ENCODE peak calls at places on chromosomes 2 and 18, in five cellular contexts. One of them, this sample, is unnamed.

GRCh38 chr2:217956895-217957457 is 45.8 kb downstream of the TNS1 start:
- DNase-seq in body of pancreas: no peak
- DNase-seq in ELF-1: no peak
- DNase-seq in M059J: no peak
- DNase-seq in RPMI7951: no peak
- DNase-seq in this sample: no peak

GRCh38 chr2:151071906-151072305 is 189.8 kb downstream of the RBM43 start:
- DNase-seq in body of pancreas: no peak
- DNase-seq in ELF-1: no peak
- DNase-seq in M059J: peak; percentile 4
- DNase-seq in RPMI7951: no peak
- DNase-seq in this sample: no peak

GRCh38 chr2:212228651-212229253 is 309.9 kb downstream of the ERBB4 start:
- DNase-seq in body of pancreas: no peak
- DNase-seq in ELF-1: no peak
- DNase-seq in M059J: peak; percentile 10
- DNase-seq in RPMI7951: no peak
- DNase-seq in this sample: no peak

GRCh38 chr18:47680488-47680887 is 250.0 kb downstream of the SMAD2 start:
- DNase-seq in body of pancreas: no peak
- DNase-seq in ELF-1: no peak
- DNase-seq in M059J: no peak
- DNase-seq in RPMI7951: no peak
- DNase-seq in this sample: no peak

GRCh38 chr2:46471-47345 is at the start of gene FAM110C:
- DNase-seq in body of pancreas: peak; percentile 93
- DNase-seq in ELF-1: peak; percentile 10
- DNase-seq in M059J: peak; percentile 46
- DNase-seq in RPMI7951: peak; percentile 4
- DNase-seq in this sample: peak; percentile 27

GRCh38 chr2:128395196-128395595 is 76.5 kb upstream of the HS6ST1 start:
- DNase-seq in body of pancreas: peak; percentile 0
- DNase-seq in ELF-1: no peak
- DNase-seq in M059J: no peak
- DNase-seq in RPMI7951: no peak
- DNase-seq in this sample: no peak

GRCh38 chr2:101706819-101707177 is 9.3 kb downstream of the MAP4K4 start:
- DNase-seq in body of pancreas: no peak
- DNase-seq in ELF-1: no peak
- DNase-seq in M059J: no peak
- DNase-seq in RPMI7951: no peak
- DNase-seq in this sample: no peak

GRCh38 chr18:7177131-7177744 is 53.7 kb upstream of the LRRC30 start:
- DNase-seq in body of pancreas: peak; percentile 75
- DNase-seq in ELF-1: peak; percentile 44
- DNase-seq in M059J: peak; percentile 52
- DNase-seq in RPMI7951: peak; percentile 42
- DNase-seq in this sample: no peak

GRCh38 chr18:49591775-49592174 is 29.9 kb downstream of the LIPG start:
- DNase-seq in body of pancreas: no peak
- DNase-seq in ELF-1: no peak
- DNase-seq in M059J: no peak
- DNase-seq in RPMI7951: no peak
- DNase-seq in this sample: no peak

GRCh38 chr2:216012133-216012829 is 1.1 kb downstream of the MREG start:
- DNase-seq in body of pancreas: no peak
- DNase-seq in ELF-1: no peak
- DNase-seq in M059J: peak; percentile 83
- DNase-seq in RPMI7951: peak; percentile 53
- DNase-seq in this sample: no peak

GRCh38 chr2:240344904-240345303 is 90.6 kb upstream of the GPC1 start:
- DNase-seq in body of pancreas: no peak
- DNase-seq in ELF-1: no peak
- DNase-seq in M059J: peak; percentile 17
- DNase-seq in RPMI7951: peak; percentile 24
- DNase-seq in this sample: no peak

GRCh38 chr2:175030380-175031271 is 25.4 kb upstream of the CHN1 start:
- DNase-seq in body of pancreas: peak; percentile 20
- DNase-seq in ELF-1: peak; percentile 69
- DNase-seq in M059J: peak; percentile 52
- DNase-seq in RPMI7951: peak; percentile 47
- DNase-seq in this sample: no peak

GRCh38 chr2:182625814-182626213 is 90.2 kb upstream of the DNAJC10 start:
- DNase-seq in body of pancreas: no peak
- DNase-seq in ELF-1: no peak
- DNase-seq in M059J: no peak
- DNase-seq in RPMI7951: no peak
- DNase-seq in this sample: no peak

GRCh38 chr2:130358420-130359350 is 2.8 kb downstream of the PTPN18 start:
- DNase-seq in body of pancreas: no peak
- DNase-seq in ELF-1: no peak
- DNase-seq in M059J: no peak
- DNase-seq in RPMI7951: no peak
- DNase-seq in this sample: no peak

GRCh38 chr2:230160112-230160660 is 59.6 kb downstream of the SP110 start:
- DNase-seq in body of pancreas: peak; percentile 36
- DNase-seq in ELF-1: peak; percentile 84
- DNase-seq in M059J: peak; percentile 49
- DNase-seq in RPMI7951: peak; percentile 52
- DNase-seq in this sample: peak; percentile 10

GRCh38 chr2:7992612-7993596 is 689.0 kb upstream of the ID2 start:
- DNase-seq in body of pancreas: no peak
- DNase-seq in ELF-1: no peak
- DNase-seq in M059J: no peak
- DNase-seq in RPMI7951: no peak
- DNase-seq in this sample: no peak

GRCh38 chr2:28539095-28539494 is 43.2 kb downstream of the PLB1 start:
- DNase-seq in body of pancreas: no peak
- DNase-seq in ELF-1: no peak
- DNase-seq in M059J: no peak
- DNase-seq in RPMI7951: no peak
- DNase-seq in this sample: no peak

GRCh38 chr2:161578998-161579397 is 45.2 kb upstream of the SLC4A10 start:
- DNase-seq in body of pancreas: no peak
- DNase-seq in ELF-1: no peak
- DNase-seq in M059J: no peak
- DNase-seq in RPMI7951: no peak
- DNase-seq in this sample: no peak

GRCh38 chr18:48035556-48035860 is 105.0 kb upstream of the SMAD2 start:
- DNase-seq in body of pancreas: no peak
- DNase-seq in ELF-1: no peak
- DNase-seq in M059J: no peak
- DNase-seq in RPMI7951: no peak
- DNase-seq in this sample: no peak

GRCh38 chr2:239846789-239847676 is 178.1 kb downstream of the NDUFA10 start:
- DNase-seq in body of pancreas: no peak
- DNase-seq in ELF-1: no peak
- DNase-seq in M059J: no peak
- DNase-seq in RPMI7951: no peak
- DNase-seq in this sample: no peak

GRCh38 chr2:181762000-181762399 is 81.7 kb upstream of the NEUROD1 start:
- DNase-seq in body of pancreas: no peak
- DNase-seq in ELF-1: no peak
- DNase-seq in M059J: no peak
- DNase-seq in RPMI7951: no peak
- DNase-seq in this sample: no peak

GRCh38 chr2:235447210-235447609 is 46.6 kb upstream of the AGAP1 start:
- DNase-seq in body of pancreas: no peak
- DNase-seq in ELF-1: no peak
- DNase-seq in M059J: no peak
- DNase-seq in RPMI7951: no peak
- DNase-seq in this sample: no peak

GRCh38 chr2:210269148-210269547 is 43.9 kb upstream of the ACADL start:
- DNase-seq in body of pancreas: no peak
- DNase-seq in ELF-1: peak; percentile 6
- DNase-seq in M059J: no peak
- DNase-seq in RPMI7951: no peak
- DNase-seq in this sample: no peak

GRCh38 chr2:160871096-160871495 is 289.1 kb upstream of the TANK start:
- DNase-seq in body of pancreas: no peak
- DNase-seq in ELF-1: no peak
- DNase-seq in M059J: no peak
- DNase-seq in RPMI7951: peak; percentile 13
- DNase-seq in this sample: no peak

GRCh38 chr2:170022692-170023091 is 155.3 kb upstream of the MYO3B start:
- DNase-seq in body of pancreas: no peak
- DNase-seq in ELF-1: no peak
- DNase-seq in M059J: peak; percentile 83
- DNase-seq in RPMI7951: peak; percentile 95
- DNase-seq in this sample: no peak

GRCh38 chr2:111705711-111706323 is 178.2 kb downstream of the ANAPC1 start:
- DNase-seq in body of pancreas: no peak
- DNase-seq in ELF-1: peak; percentile 90
- DNase-seq in M059J: peak; percentile 98
- DNase-seq in RPMI7951: peak; percentile 100
- DNase-seq in this sample: no peak

GRCh38 chr2:22683911-22684310 is 701.1 kb upstream of the KLHL29 start:
- DNase-seq in body of pancreas: no peak
- DNase-seq in ELF-1: no peak
- DNase-seq in M059J: no peak
- DNase-seq in RPMI7951: no peak
- DNase-seq in this sample: no peak

GRCh38 chr2:197028230-197028629 is 101.7 kb upstream of the PGAP1 start:
- DNase-seq in body of pancreas: no peak
- DNase-seq in ELF-1: peak; percentile 37
- DNase-seq in M059J: peak; percentile 87
- DNase-seq in RPMI7951: peak; percentile 90
- DNase-seq in this sample: no peak

GRCh38 chr2:225270861-225271260 is 128.6 kb upstream of the NYAP2 start:
- DNase-seq in body of pancreas: peak; percentile 35
- DNase-seq in ELF-1: no peak
- DNase-seq in M059J: peak; percentile 90
- DNase-seq in RPMI7951: peak; percentile 85
- DNase-seq in this sample: no peak

GRCh38 chr2:101420623-101421022 is 33.3 kb upstream of the CREG2 start:
- DNase-seq in body of pancreas: no peak
- DNase-seq in ELF-1: no peak
- DNase-seq in M059J: no peak
- DNase-seq in RPMI7951: no peak
- DNase-seq in this sample: no peak

GRCh38 chr2:160474319-160474645 is 19.3 kb downstream of the RBMS1 start:
- DNase-seq in body of pancreas: no peak
- DNase-seq in ELF-1: no peak
- DNase-seq in M059J: no peak
- DNase-seq in RPMI7951: no peak
- DNase-seq in this sample: no peak

GRCh38 chr2:71299507-71299906 is 32.1 kb upstream of the ZNF638 start:
- DNase-seq in body of pancreas: peak; percentile 5
- DNase-seq in ELF-1: peak; percentile 11
- DNase-seq in M059J: peak; percentile 40
- DNase-seq in RPMI7951: peak; percentile 46
- DNase-seq in this sample: no peak

GRCh38 chr2:43021791-43022500 is 204.5 kb downstream of the ZFP36L2 start:
- DNase-seq in body of pancreas: peak; percentile 77
- DNase-seq in ELF-1: peak; percentile 78
- DNase-seq in M059J: no peak
- DNase-seq in RPMI7951: peak; percentile 31
- DNase-seq in this sample: peak; percentile 70

GRCh38 chr18:26943906-26944305 is 78.4 kb upstream of the AQP4 start:
- DNase-seq in body of pancreas: no peak
- DNase-seq in ELF-1: no peak
- DNase-seq in M059J: no peak
- DNase-seq in RPMI7951: no peak
- DNase-seq in this sample: no peak

GRCh38 chr2:96552284-96553175 is 16.0 kb downstream of the ARID5A start:
- DNase-seq in body of pancreas: no peak
- DNase-seq in ELF-1: no peak
- DNase-seq in M059J: no peak
- DNase-seq in RPMI7951: peak; percentile 34
- DNase-seq in this sample: no peak